ENCODE peak calls at places on chromosomes 12 and 14, in ten cellular contexts. N is cardiac muscle cell, L is ovary, Z is NB4, E is endodermal cell, W is Panc1, H is GM12865, Y is AG09309, U is pancreas, A is GM23338. O is an unnamed sample.

GRCh38 chr14:51639668-51640316 is 11.9 kb upstream of the FRMD6 start:
- DNase-seq in N (no peak), L (no peak), Z (no peak), E (no peak), W (no peak), H (no peak), Y (no peak), U (no peak), A (no peak), O (no peak)

GRCh38 chr12:1332327-1332726 is 262.1 kb downstream of the FBXL14 start:
- DNase-seq in N (no peak), L (no peak), Z (no peak), E (no peak), W (no peak), H (no peak), Y (no peak), U (no peak), A (no peak), O (no peak)

GRCh38 chr14:90061849-90062794 is at the start of gene KCNK13:
- DNase-seq in N (no peak), L (no peak), Z (peak; percentile 41), E (peak; percentile 81), W (no peak), H (no peak), Y (no peak), U (peak; percentile 69), A (peak; percentile 72), O (peak; percentile 58)

GRCh38 chr14:59483360-59483759 is 848 bp downstream of the L3HYPDH start:
- DNase-seq in N (peak; percentile 65), L (no peak), Z (no peak), E (no peak), W (peak; percentile 1), H (no peak), Y (no peak), U (no peak), A (no peak), O (no peak)

GRCh38 chr14:65168840-65169239 is 66.5 kb upstream of the MAX start:
- DNase-seq in N (peak; percentile 76), L (no peak), Z (peak; percentile 28), E (no peak), W (no peak), H (peak; percentile 45), Y (no peak), U (no peak), A (peak; percentile 27), O (no peak)

GRCh38 chr12:78271546-78271945 is 440.9 kb downstream of the NAV3 start:
- DNase-seq in N (peak; percentile 25), L (no peak), Z (no peak), E (no peak), W (no peak), H (no peak), Y (no peak), U (no peak), A (no peak), O (no peak)

GRCh38 chr14:95998656-95999055 is 40.5 kb upstream of the C14orf132 start:
- DNase-seq in N (peak; percentile 62), L (no peak), Z (no peak), E (no peak), W (no peak), H (no peak), Y (peak; percentile 13), U (no peak), A (no peak), O (no peak)

GRCh38 chr12:6647083-6647604 is at the start of gene ACRBP:
- DNase-seq in N (peak; percentile 74), L (peak; percentile 85), Z (peak; percentile 82), E (peak; percentile 94), W (no peak), H (peak; percentile 62), Y (no peak), U (peak; percentile 90), A (peak; percentile 89), O (peak; percentile 89)

GRCh38 chr12:29157486-29157946 is 8.4 kb downstream of the FAR2 start:
- DNase-seq in N (peak; percentile 43), L (no peak), Z (no peak), E (no peak), W (no peak), H (no peak), Y (peak; percentile 35), U (no peak), A (no peak), O (no peak)

GRCh38 chr14:70045715-70046535 is 142.8 kb downstream of the SLC8A3 start:
- DNase-seq in N (peak; percentile 79), L (peak; percentile 44), Z (peak; percentile 70), E (peak; percentile 95), W (no peak), H (peak; percentile 60), Y (no peak), U (peak; percentile 94), A (peak; percentile 88), O (peak; percentile 75)

GRCh38 chr12:46983959-46984833 is 95.2 kb upstream of the PCED1B start:
- DNase-seq in N (peak; percentile 76), L (no peak), Z (peak; percentile 55), E (peak; percentile 87), W (peak; percentile 51), H (peak; percentile 59), Y (no peak), U (no peak), A (peak; percentile 80), O (no peak)

GRCh38 chr14:26130690-26131089 is 467.1 kb downstream of the NOVA1 start:
- DNase-seq in N (no peak), L (no peak), Z (no peak), E (no peak), W (no peak), H (no peak), Y (no peak), U (no peak), A (no peak), O (no peak)

GRCh38 chr14:70567791-70568190 is 32.7 kb downstream of the MED6 start:
- DNase-seq in N (peak; percentile 46), L (no peak), Z (peak; percentile 54), E (peak; percentile 82), W (peak; percentile 2), H (peak; percentile 64), Y (no peak), U (no peak), A (peak; percentile 92), O (no peak)

GRCh38 chr12:52058631-52059324 is 7.5 kb downstream of the NR4A1 start:
- DNase-seq in N (peak; percentile 16), L (peak; percentile 68), Z (no peak), E (no peak), W (no peak), H (no peak), Y (no peak), U (peak; percentile 64), A (no peak), O (peak; percentile 45)

GRCh38 chr12:99767809-99768208 is 120.3 kb downstream of the GARIN6 start:
- DNase-seq in N (peak; percentile 40), L (no peak), Z (peak; percentile 41), E (no peak), W (no peak), H (peak; percentile 23), Y (peak; percentile 2), U (no peak), A (peak; percentile 53), O (no peak)
- TF ChIP-seq CTCF in N (peak; percentile 52), L (no peak), Z (peak; percentile 25), E (peak; percentile 80), W (peak; percentile 30), H (peak; percentile 24), Y (peak; percentile 38), U (no peak), A (no peak), O (peak; percentile 39)

DNA sequence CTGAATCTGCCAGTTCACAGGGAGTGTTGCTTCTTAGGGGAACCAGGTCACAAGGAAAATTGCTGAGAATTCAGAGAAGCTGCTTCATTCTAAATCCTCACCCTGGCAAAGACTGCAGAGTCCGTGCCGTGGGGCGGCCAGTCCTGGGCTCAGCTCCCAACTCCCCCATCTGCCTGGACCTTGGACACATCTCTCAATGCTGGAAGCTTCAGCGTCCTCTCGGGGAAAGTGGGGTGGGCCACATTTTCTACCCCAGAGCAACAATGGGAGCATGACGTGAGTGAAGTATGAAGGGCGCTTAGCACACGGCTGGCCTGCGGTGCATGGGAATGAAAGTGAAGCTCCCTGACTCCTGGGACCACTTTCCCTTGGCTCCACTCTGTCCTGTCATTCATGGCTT is 31.2 kb downstream of the HVCN1 start:
- DNase-seq in N (no peak), L (peak; percentile 57), Z (no peak), E (no peak), W (no peak), H (no peak), Y (no peak), U (no peak), A (no peak), O (no peak)
- H3K4me3 ChIP-seq in N (no peak overlapping the region), L (no peak overlapping the region), Z (no peak overlapping the region), E (no peak overlapping the region), W (no peak overlapping the region), H (no peak overlapping the region), Y (no peak overlapping the region), U (no peak overlapping the region), A (no peak overlapping the region), O (no peak overlapping the region)

GRCh38 chr12:66170606-66171005 is 810 bp upstream of the TMBIM4 start:
- DNase-seq in N (no peak), L (no peak), Z (no peak), E (no peak), W (no peak), H (no peak), Y (no peak), U (no peak), A (no peak), O (no peak)

GRCh38 chr12:66168410-66168809 is 1.4 kb downstream of the TMBIM4 start:
- DNase-seq in N (no peak), L (no peak), Z (peak; percentile 31), E (no peak), W (no peak), H (no peak), Y (no peak), U (no peak), A (no peak), O (no peak)

GRCh38 chr12:66166561-66166960 is 3.2 kb downstream of the TMBIM4 start:
- DNase-seq in N (no peak), L (no peak), Z (no peak), E (no peak), W (no peak), H (no peak), Y (no peak), U (no peak), A (no peak), O (no peak)

GRCh38 chr12:66165141-66165540 is 4.7 kb downstream of the TMBIM4 start:
- DNase-seq in N (no peak), L (no peak), Z (no peak), E (no peak), W (no peak), H (no peak), Y (no peak), U (no peak), A (no peak), O (no peak)

GRCh38 chr12:66169221-66170170 is at the start of gene TMBIM4:
- DNase-seq in N (peak; percentile 96), L (peak; percentile 89), Z (peak; percentile 99), E (peak; percentile 97), W (peak; percentile 70), H (peak; percentile 93), Y (peak; percentile 77), U (peak; percentile 91), A (peak; percentile 93), O (peak; percentile 93)
- TF ChIP-seq CTCF in N (peak; percentile 45), L (peak; percentile 68), Z (peak; percentile 34), E (peak; percentile 63), W (peak; percentile 77), H (peak; percentile 32), Y (peak; percentile 55), U (peak; percentile 23), A (peak; percentile 63), O (peak; percentile 67)

DNA sequence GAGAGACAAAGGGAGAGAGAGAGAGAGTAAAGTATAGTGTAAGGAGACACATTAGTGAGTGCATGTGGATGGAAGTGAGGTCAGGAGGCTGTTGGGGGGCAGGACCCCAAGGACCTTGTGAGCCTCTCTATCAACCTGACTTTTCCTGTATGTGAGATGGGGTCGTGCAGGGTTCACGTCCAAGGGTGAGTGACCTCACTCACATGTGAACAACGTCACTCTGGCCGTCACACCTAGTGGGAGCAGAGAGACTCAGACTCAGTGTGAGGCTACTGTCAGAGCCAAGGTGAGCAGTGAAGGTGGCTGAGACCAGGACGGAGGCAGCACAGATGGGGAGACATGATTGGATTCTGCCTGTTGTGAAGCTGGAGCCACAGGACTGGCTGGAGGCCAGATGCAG is 93.1 kb downstream of the LGMN start:
- DNase-seq in N (no peak), L (no peak), Z (no peak), E (no peak), W (no peak), H (no peak), Y (no peak), U (no peak), A (no peak), O (no peak)
- H3K4me3 ChIP-seq in N (no peak overlapping the region), L (no peak overlapping the region), Z (no peak overlapping the region), E (no peak overlapping the region), W (no peak overlapping the region), H (no peak overlapping the region), Y (no peak overlapping the region), U (no peak overlapping the region), A (no peak overlapping the region), O (peak overlapping the region; percentile 58)